ENCODE peak calls at places on chromosomes 6 and 20, in eight cellular contexts. C is left ventricle myocardium inferior; Q is tibial nerve; E is GM23338; I is CD8-positive, alpha-beta T cell; A is endodermal cell; P is fibroblast of mammary gland; V is dorsolateral prefrontal cortex. U is an unnamed sample.

GRCh38 chr6:79710127-79710526 is 79.0 kb downstream of the SH3BGRL2 start:
- DNase-seq in E (no peak), I (no peak), V (no peak), A (no peak), Q (no peak), C (no peak), P (no peak), U (no peak)

GRCh38 chr20:44403194-44404112 is 48.0 kb downstream of the HNF4A start:
- DNase-seq in P (no peak), Q (no peak), I (no peak), A (no peak), V (no peak), C (no peak), E (no peak), U (no peak)

GRCh38 chr6:106514281-106514885 is 114.9 kb downstream of the RTN4IP1 start:
- DNase-seq in V (no peak), Q (no peak), I (no peak), C (no peak), P (no peak), E (no peak), A (no peak), U (no peak)

GRCh38 chr6:39772559-39773283 is 19.5 kb upstream of the DAAM2 start:
- DNase-seq in A (no peak), E (no peak), Q (no peak), V (no peak), I (no peak), P (no peak), C (no peak), U (peak; percentile 91)

GRCh38 chr6:13404115-13404891 is 76.0 kb upstream of the TBC1D7 start:
- DNase-seq in I (no peak), C (no peak), V (no peak), Q (no peak), E (no peak), A (no peak), P (peak; percentile 64), U (peak; percentile 54)

GRCh38 chr20:15799871-15800270 is 773.4 kb downstream of the KIF16B start:
- DNase-seq in P (peak; percentile 78), V (no peak), A (no peak), E (no peak), Q (no peak), C (no peak), I (no peak), U (peak; percentile 16)

GRCh38 chr20:63024573-63025392 is 18.0 kb upstream of the BHLHE23 start:
- DNase-seq in C (peak; percentile 8), I (peak; percentile 6), P (no peak), A (no peak), Q (no peak), E (peak; percentile 1), V (no peak), U (no peak)

GRCh38 chr6:111614833-111615582 is 9.3 kb upstream of the TRAF3IP2 start:
- DNase-seq in A (peak; percentile 90), Q (no peak), P (no peak), V (no peak), I (no peak), C (no peak), E (peak; percentile 88), U (no peak)

GRCh38 chr6:11210386-11211138 is 21.9 kb downstream of the NEDD9 start:
- DNase-seq in V (no peak), P (no peak), C (no peak), Q (no peak), I (no peak), A (peak; percentile 55), E (no peak), U (no peak)

GRCh38 chr6:11209369-11209768 is 23.1 kb downstream of the NEDD9 start:
- DNase-seq in Q (no peak), A (no peak), E (peak; percentile 26), P (no peak), V (no peak), C (no peak), I (no peak), U (no peak)

GRCh38 chr6:11211235-11211634 is 21.2 kb downstream of the NEDD9 start:
- DNase-seq in V (no peak), P (no peak), C (no peak), I (no peak), E (no peak), A (no peak), Q (no peak), U (no peak)

GRCh38 chr6:11208267-11208666 is 24.2 kb downstream of the NEDD9 start:
- DNase-seq in I (no peak), C (no peak), E (no peak), V (no peak), P (no peak), Q (no peak), A (peak; percentile 26), U (no peak)

DNA sequence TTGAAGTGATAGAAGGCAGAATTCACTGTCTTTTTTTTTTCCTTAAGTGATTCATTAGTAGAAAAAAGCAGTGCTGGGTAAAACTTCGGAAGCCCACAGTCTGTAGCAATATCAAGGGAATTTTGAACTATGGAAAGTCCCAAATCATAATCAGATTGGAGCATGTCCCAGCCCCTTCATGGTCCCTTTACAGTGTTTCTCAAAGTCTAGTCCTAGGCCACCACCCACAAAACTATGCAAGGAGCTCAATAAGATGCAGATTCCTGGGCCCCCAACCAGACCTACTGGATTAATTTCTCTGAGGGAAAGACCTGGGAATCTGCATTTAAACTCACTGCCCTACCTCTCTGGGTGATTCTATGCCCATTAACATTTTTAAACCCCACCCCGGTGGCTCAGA is 22.5 kb downstream of the NEDD9 start:
- DNase-seq in Q (no peak), I (no peak), A (peak; percentile 46), C (no peak), E (peak; percentile 26), V (no peak), P (no peak), U (peak; percentile 48)
- H3K4me3 ChIP-seq in Q (no peak overlapping the region), I (no peak overlapping the region), A (no peak overlapping the region), C (peak overlapping the region; percentile 8), E (no peak overlapping the region), V (no peak overlapping the region), P (no peak overlapping the region), U (no peak overlapping the region)

DNA sequence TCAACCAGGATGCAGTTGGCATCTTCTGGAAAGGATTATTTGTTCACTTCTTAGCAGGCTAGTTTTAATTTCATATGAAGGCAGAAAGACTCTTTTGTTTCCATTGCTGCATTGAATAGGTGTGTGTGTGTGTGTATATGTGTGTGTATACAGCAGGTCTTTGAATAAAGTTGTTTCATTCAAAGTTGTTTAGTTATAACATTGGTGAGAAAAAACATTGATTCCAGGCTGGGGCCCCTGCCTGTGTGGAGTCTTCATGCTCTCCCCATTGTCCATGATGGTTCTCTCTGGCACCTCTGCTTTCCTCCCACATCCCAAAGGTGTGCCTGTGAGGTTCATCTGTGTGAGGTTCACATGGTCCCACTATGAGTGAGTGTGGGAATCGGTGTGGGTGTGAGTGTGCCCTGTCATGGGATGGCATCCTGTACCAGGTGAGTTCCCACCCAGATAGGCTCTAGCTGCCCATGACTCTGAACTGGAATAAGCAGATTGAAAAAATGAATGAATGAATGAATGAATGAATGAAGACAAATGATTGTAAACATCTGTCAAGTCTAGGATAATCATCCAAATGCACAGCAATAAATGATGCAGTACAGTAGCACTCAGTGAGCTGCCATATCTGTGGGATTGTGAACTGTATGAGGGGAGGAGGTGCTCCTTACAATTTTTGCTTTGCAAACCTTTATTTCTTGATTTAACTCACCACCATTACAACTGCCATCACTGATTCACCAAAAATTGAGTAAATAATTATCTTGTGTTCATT is 156.0 kb downstream of the ADGRG6 start:
- DNase-seq in I (no peak), E (no peak), P (no peak), A (no peak), V (no peak), C (no peak), Q (no peak), U (no peak)
- H3K4me3 ChIP-seq in I (no peak overlapping the region), E (no peak overlapping the region), P (no peak overlapping the region), A (no peak overlapping the region), V (no peak overlapping the region), C (no peak overlapping the region), Q (no peak overlapping the region), U (no peak overlapping the region)

DNA sequence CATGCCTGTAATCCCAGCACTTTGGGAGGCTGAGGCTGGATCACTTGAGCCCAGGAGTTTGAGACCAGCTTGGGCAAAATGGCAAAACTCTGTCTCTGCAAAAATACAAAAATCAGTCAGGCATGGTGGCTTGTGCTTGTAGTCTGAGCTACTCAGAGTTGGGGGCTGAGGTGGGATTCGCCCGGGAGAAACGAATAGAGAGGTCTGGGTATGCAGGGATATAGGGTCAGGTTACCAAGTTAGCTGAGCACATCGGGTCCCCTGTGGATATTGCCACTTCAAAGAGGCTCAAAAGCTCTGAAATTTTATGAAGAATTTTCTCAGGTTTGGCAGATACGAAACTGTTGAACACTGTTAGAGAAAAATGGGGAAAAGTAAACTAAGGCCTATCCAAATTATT is 120.9 kb upstream of the SGK1 start:
- DNase-seq in C (no peak), E (peak; percentile 24), Q (no peak), I (no peak), A (no peak), P (no peak), V (no peak), U (no peak)
- H3K4me3 ChIP-seq in C (no peak overlapping the region), E (no peak overlapping the region), Q (no peak overlapping the region), I (no peak overlapping the region), A (no peak overlapping the region), P (no peak overlapping the region), V (no peak overlapping the region), U (no peak overlapping the region)

GRCh38 chr6:5671162-5671561 is 335.6 kb downstream of the NRN1 start:
- DNase-seq in C (no peak), I (no peak), P (peak; percentile 79), A (peak; percentile 42), V (peak; percentile 44), Q (no peak), E (no peak), U (peak; percentile 61)

GRCh38 chr6:5672581-5673011 is 334.1 kb downstream of the NRN1 start:
- DNase-seq in I (no peak), A (peak; percentile 49), V (peak; percentile 44), C (no peak), Q (no peak), P (peak; percentile 93), E (peak; percentile 70), U (peak; percentile 93)

GRCh38 chr6:5673016-5673415 is 333.7 kb downstream of the NRN1 start:
- DNase-seq in C (no peak), Q (no peak), E (no peak), A (peak; percentile 49), V (no peak), I (no peak), P (no peak), U (no peak)

GRCh38 chr6:5670381-5670780 is 336.3 kb downstream of the NRN1 start:
- DNase-seq in Q (no peak), C (no peak), E (no peak), V (no peak), P (peak; percentile 10), I (no peak), A (no peak), U (no peak)

DNA sequence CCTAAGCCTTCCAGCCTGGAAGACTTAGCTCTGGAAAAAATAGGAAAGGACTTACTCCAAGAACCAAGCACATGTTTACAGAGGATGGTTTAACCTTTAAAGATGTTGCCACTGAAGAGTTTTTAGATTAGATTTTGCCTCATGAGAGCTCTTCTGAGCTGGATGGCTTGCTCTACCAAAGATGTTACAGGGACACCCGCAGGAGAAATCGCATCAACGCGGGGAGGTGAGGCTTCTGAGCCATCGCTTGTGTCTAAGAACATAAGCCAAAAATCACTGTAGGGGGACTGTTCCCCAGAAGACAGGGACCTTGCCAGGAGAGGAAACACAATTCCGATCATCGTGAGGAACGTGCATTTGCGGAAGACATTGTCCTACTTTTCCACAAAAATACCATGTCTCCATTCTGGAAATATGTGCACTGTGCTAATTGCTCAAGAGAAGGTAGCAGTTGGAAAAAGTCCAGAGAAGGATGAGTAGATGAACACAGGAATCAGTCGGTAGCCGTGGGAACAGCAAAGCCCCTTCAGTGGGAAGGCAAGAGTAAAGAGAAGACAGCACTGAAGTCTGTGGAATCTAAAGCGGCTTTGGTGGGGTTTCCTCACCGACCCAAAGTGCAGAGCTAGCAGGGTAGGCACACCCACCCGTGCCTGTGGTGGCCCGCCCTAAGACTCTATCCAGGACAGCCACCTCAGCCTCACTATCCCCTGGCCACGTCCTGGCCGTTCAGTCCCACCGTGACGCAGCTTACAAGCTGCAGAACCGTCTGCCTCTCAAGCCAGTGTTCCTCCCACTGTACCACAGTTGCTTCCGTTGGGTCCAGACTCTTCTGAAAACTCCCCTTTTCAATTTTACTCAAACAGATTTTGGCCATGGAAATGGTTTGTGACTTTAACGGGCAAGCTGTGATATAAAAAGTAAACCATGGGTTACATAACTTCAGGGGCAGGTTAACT is 334.8 kb downstream of the NRN1 start:
- DNase-seq in P (peak; percentile 58), C (no peak), Q (no peak), A (peak; percentile 67), V (peak; percentile 39), E (peak; percentile 39), I (no peak), U (peak; percentile 64)
- H3K4me3 ChIP-seq in P (no peak overlapping the region), C (no peak overlapping the region), Q (no peak overlapping the region), A (no peak overlapping the region), V (no peak overlapping the region), E (no peak overlapping the region), I (no peak overlapping the region), U (peak overlapping the region; percentile 29)